ENCODE peak calls at places on chromosomes 7 and 10, in ten cellular contexts. E is astrocyte, C is left ventricle myocardium inferior, K is astrocyte of the spinal cord, H is skeletal muscle cell, B is cardiac fibroblast, T is sigmoid colon, G is Panc1, Y is pancreas, D is heart left ventricle. V is an unnamed sample.

GRCh38 chr10:88347597-88348304 is 235.4 kb downstream of the RNLS start:
- DNase-seq in B (no peak), Y (no peak), D (no peak), G (no peak), E (no peak), C (no peak), H (no peak), K (no peak), T (no peak), V (no peak)

GRCh38 chr7:117718116-117718515 is 155.1 kb downstream of the CTTNBP2 start:
- DNase-seq in D (no peak), H (no peak), Y (no peak), T (no peak), C (no peak), K (no peak), B (no peak), G (no peak), E (no peak), V (no peak)

GRCh38 chr10:61708841-61709240 is 46.1 kb downstream of the CABCOCO1 start:
- DNase-seq in B (peak), C (no peak), G (no peak), Y (no peak), H (no peak), K (no peak), D (no peak), T (no peak), E (no peak), V (no peak)

GRCh38 chr10:51405580-51406367 is 293.6 kb downstream of the CSTF2T start:
- DNase-seq in Y (no peak), B (peak), T (peak), C (no peak), D (no peak), K (no peak), E (peak), H (peak), G (no peak), V (no peak)

GRCh38 chr7:158130023-158130409 is 457.6 kb downstream of the PTPRN2 start:
- DNase-seq in C (no peak), B (no peak), E (no peak), H (no peak), Y (no peak), G (no peak), T (no peak), K (no peak), D (no peak), V (no peak)

GRCh38 chr7:138625849-138626230 is 75.3 kb downstream of the SVOPL start:
- DNase-seq in B (no peak), D (no peak), K (no peak), E (no peak), G (no peak), Y (no peak), T (no peak), H (no peak), C (no peak), V (no peak)

GRCh38 chr7:134472572-134473242 is 13.8 kb upstream of the AKR1B1 start:
- DNase-seq in E (no peak), Y (no peak), K (no peak), D (no peak), T (no peak), B (no peak), H (no peak), C (no peak), G (no peak), V (no peak)

GRCh38 chr7:2523941-2524807 is 4.6 kb downstream of the LFNG start:
- DNase-seq in Y (peak), E (peak), T (no peak), B (peak), G (no peak), C (peak), D (peak), H (no peak), K (peak), V (no peak)

GRCh38 chr10:63005246-63005645 is 127.9 kb upstream of the NRBF2 start:
- DNase-seq in G (no peak), B (peak), E (peak), C (no peak), H (peak), Y (no peak), T (no peak), D (no peak), K (peak), V (no peak)

GRCh38 chr7:41925946-41926345 is 223.1 kb upstream of the INHBA start:
- DNase-seq in G (no peak), K (peak), Y (no peak), C (no peak), T (no peak), D (no peak), E (peak), H (no peak), B (no peak), V (no peak)

GRCh38 chr10:61669849-61670248 is 7.1 kb downstream of the CABCOCO1 start:
- DNase-seq in T (no peak), G (no peak), K (no peak), H (no peak), D (no peak), B (no peak), C (no peak), E (no peak), Y (no peak), V (no peak)

GRCh38 chr7:94095359-94096009 is 91.3 kb upstream of the BET1 start:
- DNase-seq in K (no peak), C (no peak), G (no peak), B (no peak), E (no peak), Y (no peak), T (no peak), D (no peak), H (no peak), V (no peak)

GRCh38 chr10:68598978-68599753 is 39.0 kb downstream of the TET1 start:
- DNase-seq in G (no peak), D (peak), E (peak), B (peak), K (peak), H (peak), Y (peak), C (peak), T (peak), V (no peak)

GRCh38 chr7:55304363-55304762 is 60.8 kb upstream of the LANCL2 start:
- DNase-seq in C (no peak), K (no peak), T (no peak), E (peak), Y (no peak), B (no peak), H (no peak), G (no peak), D (no peak), V (no peak)

GRCh38 chr7:93046641-93047040 is 71.1 kb downstream of the SAMD9 start:
- DNase-seq in K (no peak), B (no peak), T (no peak), C (no peak), E (no peak), D (no peak), Y (no peak), H (no peak), G (no peak), V (no peak)

GRCh38 chr7:42560866-42561265 is 323.9 kb upstream of the GLI3 start:
- DNase-seq in K (no peak), T (no peak), E (no peak), H (no peak), C (no peak), G (no peak), Y (no peak), D (no peak), B (no peak), V (no peak)

GRCh38 chr10:98361636-98362035 is 53.3 kb downstream of the PYROXD2 start:
- DNase-seq in C (no peak), B (no peak), K (no peak), T (no peak), H (no peak), G (no peak), E (no peak), D (no peak), Y (no peak), V (no peak)

GRCh38 chr10:25508112-25508815 is 333.5 kb downstream of the GPR158 start:
- DNase-seq in G (no peak), H (no peak), E (no peak), Y (no peak), B (no peak), D (no peak), T (no peak), K (no peak), C (no peak), V (no peak)

GRCh38 chr10:64368298-64368697 is 847.1 kb downstream of the REEP3 start:
- DNase-seq in T (no peak), Y (no peak), H (no peak), D (no peak), B (no peak), K (no peak), G (no peak), E (no peak), C (no peak), V (no peak)

DNA sequence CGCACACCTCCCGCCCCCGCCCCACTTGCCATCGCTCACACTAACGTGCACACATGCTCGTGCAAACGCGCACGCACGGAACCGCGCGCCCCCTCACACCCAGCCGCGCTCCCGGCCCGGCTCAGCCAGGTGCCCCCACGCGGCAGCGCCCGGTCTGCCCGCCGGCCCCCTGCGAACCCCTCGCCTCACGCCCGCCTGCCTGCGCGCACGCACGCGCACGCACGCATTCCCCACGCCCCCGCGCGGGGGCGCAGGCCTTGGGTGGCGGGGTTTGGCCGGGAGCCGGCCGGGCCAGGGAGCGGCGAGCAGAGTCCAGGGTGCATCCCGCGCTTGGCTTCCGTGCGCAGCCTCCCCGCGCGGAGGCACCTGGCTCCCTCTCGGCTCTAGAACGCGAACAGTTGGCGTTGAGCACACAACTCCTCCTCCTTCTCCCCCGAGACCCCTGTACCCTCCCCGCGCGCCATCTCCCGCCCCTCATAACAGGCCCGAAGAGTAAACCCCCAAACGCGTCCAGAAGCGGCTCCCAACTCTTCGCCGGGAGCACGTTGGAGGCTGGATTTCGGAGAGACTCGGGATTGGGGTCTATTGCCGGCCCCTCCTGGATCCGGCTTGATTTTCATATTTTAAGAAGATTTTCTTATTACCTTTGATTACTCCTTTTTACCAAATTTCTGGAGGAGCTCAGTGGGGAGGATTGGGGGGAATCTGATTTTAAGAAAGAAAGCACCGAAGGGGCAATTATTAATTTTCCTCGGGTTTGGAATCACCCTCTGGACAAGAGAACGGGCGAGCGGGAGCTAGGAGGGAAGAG is 546 bp upstream of the SORCS3 start:
- DNase-seq in T (no peak), Y (no peak), G (no peak), D (no peak), C (no peak), E (no peak), K (peak), H (no peak), B (no peak), V (no peak)
- H3K4me3 ChIP-seq in T (peak), Y (peak), G (no peak), D (no peak), C (peak), E (peak), K (no peak), H (peak), B (no peak), V (no peak)

GRCh38 chr10:3224241-3224640 is 51.7 kb upstream of the PITRM1 start:
- DNase-seq in C (no peak), G (no peak), H (no peak), T (no peak), D (no peak), E (no peak), Y (no peak), K (no peak), B (no peak), V (no peak)

GRCh38 chr10:3217853-3218252 is 45.3 kb upstream of the PITRM1 start:
- DNase-seq in D (no peak), C (no peak), H (no peak), K (no peak), G (no peak), Y (no peak), T (no peak), B (no peak), E (no peak), V (no peak)

GRCh38 chr10:3225589-3225988 is 53.0 kb upstream of the PITRM1 start:
- DNase-seq in G (no peak), E (peak), K (peak), B (peak), H (peak), T (no peak), C (no peak), D (no peak), Y (no peak), V (no peak)

GRCh38 chr10:3220853-3221252 is 48.3 kb upstream of the PITRM1 start:
- DNase-seq in G (no peak), D (no peak), C (no peak), K (peak), E (peak), H (peak), T (no peak), B (no peak), Y (no peak), V (no peak)

DNA sequence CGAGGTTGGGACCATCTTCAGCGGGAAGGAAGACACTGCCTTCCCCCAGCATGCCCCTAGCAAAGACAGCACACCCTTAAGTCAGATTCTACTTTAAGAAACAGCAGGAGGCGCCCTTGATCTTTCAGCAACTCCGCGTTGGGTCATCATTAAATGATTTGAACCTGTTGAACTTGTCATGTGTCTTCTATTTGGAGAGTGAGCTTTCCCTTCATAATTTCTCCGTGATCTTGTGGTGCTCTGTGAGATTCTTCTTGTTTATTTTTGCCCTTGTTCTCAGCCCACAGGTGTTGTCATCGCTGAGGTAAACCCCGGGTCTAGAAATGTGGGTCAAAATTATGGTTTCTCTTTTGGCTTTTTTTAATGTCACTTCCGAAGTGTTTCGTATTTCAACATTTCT is 49.5 kb upstream of the PITRM1 start:
- DNase-seq in C (no peak), D (no peak), E (peak), K (peak), G (no peak), T (no peak), B (no peak), Y (no peak), H (no peak), V (no peak)
- H3K4me3 ChIP-seq in C (no peak), D (no peak), E (no peak), K (no peak), G (no peak), T (no peak), B (no peak), Y (no peak), H (no peak), V (no peak)

GRCh38 chr7:100642534-100642907 is 1.2 kb upstream of the TFR2 start:
- DNase-seq in D (no peak), C (no peak), K (no peak), H (no peak), B (no peak), T (no peak), G (no peak), E (no peak), Y (no peak), V (no peak)

GRCh38 chr7:100639995-100640394 is 1.4 kb downstream of the TFR2 start:
- DNase-seq in G (no peak), E (no peak), T (no peak), D (no peak), C (no peak), Y (no peak), K (no peak), B (no peak), H (no peak), V (no peak)

GRCh38 chr7:100641860-100642533 is 645 bp upstream of the TFR2 start:
- DNase-seq in D (no peak), K (no peak), G (no peak), Y (no peak), C (no peak), E (no peak), H (no peak), B (no peak), T (no peak), V (no peak)

GRCh38 chr7:100640438-100641410 is 628 bp downstream of the TFR2 start:
- DNase-seq in D (no peak), Y (no peak), B (no peak), E (no peak), K (no peak), G (no peak), C (no peak), H (no peak), T (no peak), V (no peak)

DNA sequence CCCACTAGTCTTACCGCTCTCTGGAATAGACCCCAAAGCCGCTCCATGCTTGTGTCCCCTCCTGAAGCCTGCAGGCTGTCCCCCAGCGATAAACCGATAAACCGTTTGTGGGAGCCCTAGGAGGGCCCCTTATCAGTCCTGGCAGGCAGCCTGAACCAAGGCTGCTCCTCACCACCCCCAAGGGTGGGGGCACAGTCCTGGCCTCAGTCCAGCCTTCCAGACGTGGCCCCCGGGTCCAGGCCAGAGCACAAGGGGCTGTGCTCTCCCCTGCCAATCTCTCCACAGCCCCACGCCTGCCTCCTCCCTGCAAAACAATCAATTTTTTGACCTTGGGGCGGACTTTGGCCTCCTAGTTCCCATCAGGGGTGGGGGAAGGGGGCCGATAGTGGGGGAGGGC is at the start of gene TFR2:
- DNase-seq in B (no peak), C (no peak), G (no peak), D (no peak), Y (no peak), H (no peak), E (no peak), K (no peak), T (no peak), V (no peak)
- H3K4me3 ChIP-seq in B (no peak), C (no peak), G (no peak), D (no peak), Y (no peak), H (no peak), E (no peak), K (no peak), T (no peak), V (no peak)

GRCh38 chr7:70028620-70029019 is 430.3 kb downstream of the AUTS2 start:
- DNase-seq in H (no peak), E (no peak), T (no peak), D (no peak), K (no peak), G (no peak), B (no peak), Y (no peak), C (no peak), V (no peak)
- H3K4me3 ChIP-seq in H (no peak), E (no peak), T (no peak), D (no peak), K (no peak), G (no peak), B (no peak), Y (no peak), C (no peak), V (no peak)

GRCh38 chr10:132187421-132188138 is 832 bp downstream of the DPYSL4 start:
- DNase-seq in E (no peak), K (no peak), H (no peak), D (peak), Y (peak), B (no peak), C (no peak), G (no peak), T (no peak), V (no peak)

GRCh38 chr10:132186488-132187413 is at the start of gene DPYSL4:
- DNase-seq in K (no peak), Y (peak), E (no peak), G (no peak), T (no peak), C (no peak), H (no peak), B (peak), D (peak), V (no peak)

GRCh38 chr10:132189810-132190422 is 3.2 kb downstream of the DPYSL4 start:
- DNase-seq in H (no peak), D (peak), T (no peak), Y (peak), B (no peak), G (no peak), C (no peak), E (no peak), K (no peak), V (no peak)

GRCh38 chr10:132189016-132189415 is 2.3 kb downstream of the DPYSL4 start:
- DNase-seq in E (no peak), B (no peak), K (no peak), C (no peak), H (no peak), T (no peak), Y (peak), D (peak), G (no peak), V (no peak)

GRCh38 chr10:132188331-132188730 is 1.6 kb downstream of the DPYSL4 start:
- DNase-seq in Y (peak), C (no peak), G (no peak), D (peak), B (no peak), T (no peak), K (no peak), E (no peak), H (no peak), V (no peak)
- H3K4me3 ChIP-seq in Y (no peak), C (peak), G (no peak), D (no peak), B (no peak), T (no peak), K (no peak), E (peak), H (peak), V (no peak)

GRCh38 chr10:84195044-84195830 is 900 bp downstream of the CDHR1 start:
- DNase-seq in D (no peak), Y (no peak), H (no peak), G (no peak), C (no peak), E (no peak), K (no peak), B (no peak), T (peak), V (no peak)
- H3K4me3 ChIP-seq in D (no peak), Y (peak), H (no peak), G (no peak), C (peak), E (no peak), K (no peak), B (no peak), T (peak), V (peak)

GRCh38 chr7:43586251-43586900 is 3.5 kb downstream of the STK17A start:
- DNase-seq in G (no peak), B (peak), D (no peak), T (no peak), K (peak), H (no peak), E (peak), C (no peak), Y (no peak), V (no peak)

GRCh38 chr7:43582503-43583423 is at the start of gene STK17A:
- DNase-seq in E (peak), D (peak), H (peak), C (peak), T (peak), B (peak), G (peak), Y (peak), K (peak), V (peak)

GRCh38 chr7:43584200-43584586 is 1.3 kb downstream of the STK17A start:
- DNase-seq in H (no peak), Y (no peak), C (no peak), D (no peak), K (peak), E (peak), G (peak), B (peak), T (no peak), V (no peak)

GRCh38 chr7:43583424-43584199 is 704 bp downstream of the STK17A start:
- DNase-seq in D (peak), Y (peak), B (peak), G (no peak), E (no peak), H (no peak), K (peak), T (peak), C (peak), V (peak)

GRCh38 chr7:43585521-43585920 is 2.6 kb downstream of the STK17A start:
- DNase-seq in H (peak), Y (no peak), E (peak), B (peak), C (no peak), D (no peak), T (no peak), K (peak), G (no peak), V (no peak)
- H3K4me3 ChIP-seq in H (no peak), Y (peak), E (peak), B (no peak), C (no peak), D (no peak), T (no peak), K (peak), G (peak), V (peak)

GRCh38 chr7:70595741-70596574 is 536.0 kb upstream of the GALNT17 start:
- DNase-seq in K (no peak), Y (peak), B (no peak), E (no peak), C (no peak), D (peak), H (no peak), G (no peak), T (no peak), V (no peak)
- H3K4me3 ChIP-seq in K (peak), Y (peak), B (no peak), E (peak), C (peak), D (peak), H (peak), G (peak), T (peak), V (no peak)

GRCh38 chr10:90642650-90643049 is 215.2 kb downstream of the HTR7 start:
- DNase-seq in T (no peak), H (no peak), B (peak), D (no peak), E (peak), C (no peak), K (no peak), Y (no peak), G (no peak), V (no peak)
- H3K4me3 ChIP-seq in T (no peak), H (no peak), B (no peak), D (no peak), E (no peak), C (no peak), K (no peak), Y (no peak), G (no peak), V (no peak)

GRCh38 chr10:10911471-10911921 is 106.2 kb upstream of the CELF2 start:
- DNase-seq in D (peak), T (peak), B (peak), H (peak), C (peak), K (peak), Y (no peak), E (peak), G (no peak), V (no peak)
- H3K4me3 ChIP-seq in D (peak), T (peak), B (no peak), H (peak), C (peak), K (peak), Y (no peak), E (peak), G (peak), V (no peak)

V was measured in effector memory CD4-positive, alpha-beta T cell.